ENCODE peak calls at places on chromosomes 5 and 9, in six cellular contexts. G is H9, S is IMR-90, J is neuronal stem cell, R is trophoblast cell, E is H1. Y is an unnamed sample.

GRCh38 chr5:111627862-111628261 is 115.5 kb upstream of the STARD4 start:
- DNase-seq in E (no peak), J (no peak), G (no peak), S (no peak), R (no peak), Y (no peak)

GRCh38 chr9:34701023-34701768 is 8.7 kb downstream of the CCL21 start:
- DNase-seq in S (peak), R (peak), E (peak), G (peak), J (peak), Y (peak)

GRCh38 chr9:121266356-121266755 is 1.6 kb upstream of the GSN start:
- DNase-seq in G (no peak), J (no peak), E (no peak), S (no peak), R (no peak), Y (no peak)

GRCh38 chr5:121053055-121053985 is 589.2 kb downstream of the PRR16 start:
- DNase-seq in R (no peak), J (no peak), G (no peak), S (no peak), E (no peak), Y (peak)

GRCh38 chr9:9998491-9999287 is 614.1 kb downstream of the PTPRD start:
- DNase-seq in S (no peak), R (peak), G (no peak), J (peak), E (no peak), Y (peak)

GRCh38 chr5:122313001-122313402 is 965 bp downstream of the SNCAIP start:
- DNase-seq in R (no peak), S (peak), J (peak), G (no peak), E (no peak), Y (peak)

GRCh38 chr5:53194086-53194485 is 84.5 kb upstream of the MOCS2 start:
- DNase-seq in J (no peak), E (no peak), S (peak), G (no peak), R (no peak), Y (peak)

GRCh38 chr9:134025606-134026541 is 593 bp downstream of the BRD3OS start:
- DNase-seq in E (no peak), R (peak), S (peak), J (peak), G (peak), Y (peak)

GRCh38 chr9:36192196-36192595 is 1.5 kb downstream of the CLTA start:
- DNase-seq in E (no peak), R (no peak), S (peak), G (no peak), J (no peak), Y (peak)

GRCh38 chr5:149584106-149584505 is 2.8 kb downstream of the ARHGEF37 start:
- DNase-seq in G (no peak), S (no peak), J (no peak), R (no peak), E (no peak), Y (peak)

GRCh38 chr5:177495243-177496060 is 2.0 kb downstream of the PDLIM7 start:
- DNase-seq in E (peak), S (peak), R (no peak), G (peak), J (peak), Y (peak)

GRCh38 chr9:75001719-75002421 is 26.2 kb downstream of the CARNMT1 start:
- DNase-seq in J (peak), E (no peak), G (no peak), R (peak), S (peak), Y (peak)

GRCh38 chr9:109894921-109895758 is 115.1 kb downstream of the PALM2AKAP2 start:
- DNase-seq in J (no peak), R (no peak), S (peak), G (no peak), E (no peak), Y (peak)

GRCh38 chr5:20678814-20679298 is 690.9 kb upstream of the CDH18 start:
- DNase-seq in S (peak), R (peak), G (no peak), J (no peak), E (no peak), Y (peak)

GRCh38 chr5:2007906-2008437 is 125.2 kb upstream of the IRX4 start:
- DNase-seq in J (no peak), G (no peak), S (no peak), R (no peak), E (no peak), Y (no peak)

GRCh38 chr5:38563624-38564023 is 7.2 kb upstream of the LIFR start:
- DNase-seq in J (no peak), R (no peak), G (no peak), E (no peak), S (no peak), Y (no peak)

GRCh38 chr9:569276-569675 is 272.2 kb upstream of the DMRT1 start:
- DNase-seq in S (no peak), R (no peak), G (no peak), J (no peak), E (no peak), Y (no peak)
- H2AFZ ChIP-seq in S (no peak), R (no peak), G (no peak), J (no peak), E (no peak), Y (no peak)

DNA sequence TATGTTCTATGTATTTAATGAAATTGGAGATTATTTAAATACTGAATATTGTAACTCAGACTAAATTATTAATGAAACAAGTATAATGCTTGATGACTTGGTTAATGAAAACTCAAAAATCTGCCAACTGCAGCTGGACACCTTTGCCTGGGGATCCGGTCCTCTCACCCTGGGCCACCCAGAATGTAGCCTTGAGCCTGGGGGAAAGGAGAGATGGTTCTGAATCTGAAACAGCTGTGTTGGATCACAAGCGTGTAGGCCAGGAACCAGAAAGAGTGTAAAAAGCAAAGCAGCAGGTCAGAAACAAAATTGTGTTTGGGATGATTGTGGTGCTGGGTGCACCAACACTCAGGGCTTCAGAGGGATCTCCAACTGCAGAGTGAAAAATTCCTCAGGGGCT is 38.5 kb downstream of the ADAMTS16 start:
- DNase-seq in S (no peak), E (no peak), J (no peak), R (no peak), G (no peak), Y (no peak)
- H3K18ac ChIP-seq in S (no peak), E (peak), J (no peak), R (no peak), G (peak), Y (no peak)

GRCh38 chr9:27278374-27278773 is 18.6 kb downstream of the EQTN start:
- DNase-seq in G (no peak), E (no peak), S (no peak), J (no peak), R (no peak), Y (peak)

GRCh38 chr9:27282269-27282668 is 14.7 kb downstream of the EQTN start:
- DNase-seq in E (no peak), S (no peak), R (no peak), J (no peak), G (no peak), Y (no peak)

GRCh38 chr9:27280249-27280648 is 16.7 kb downstream of the EQTN start:
- DNase-seq in S (no peak), G (no peak), R (no peak), E (no peak), J (no peak), Y (no peak)

GRCh38 chr9:27279611-27280010 is 17.3 kb downstream of the EQTN start:
- DNase-seq in E (no peak), G (no peak), S (no peak), R (no peak), J (no peak), Y (no peak)

DNA sequence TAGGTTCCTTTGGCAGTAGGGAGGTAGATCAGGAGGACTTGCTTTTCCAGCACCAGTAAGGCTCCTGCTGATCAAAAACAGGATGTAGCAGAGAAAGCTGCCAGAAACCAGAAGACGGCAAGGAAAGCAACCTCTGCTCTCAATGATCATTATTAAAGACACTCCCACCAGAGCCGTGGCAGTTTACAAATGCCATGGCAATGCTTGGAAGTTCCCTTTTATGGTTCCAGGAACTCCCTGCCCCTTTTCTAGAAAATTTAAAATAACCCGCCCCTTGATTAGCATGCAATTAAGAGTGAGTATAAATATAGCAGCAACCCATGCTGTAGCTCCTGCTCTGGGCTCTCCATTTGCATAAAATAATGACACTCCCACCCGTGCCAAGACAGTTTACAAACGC is 16.1 kb downstream of the EQTN start:
- DNase-seq in S (no peak), G (no peak), J (no peak), E (no peak), R (no peak), Y (no peak)
- H2AFZ ChIP-seq in S (no peak), G (no peak), J (no peak), E (no peak), R (no peak), Y (no peak)

GRCh38 chr9:98922721-98923435 is 20.8 kb upstream of the COL15A1 start:
- DNase-seq in G (no peak), E (no peak), R (no peak), S (peak), J (no peak), Y (peak)

GRCh38 chr9:98921740-98922139 is 22.0 kb upstream of the COL15A1 start:
- DNase-seq in G (no peak), J (no peak), S (no peak), R (no peak), E (no peak), Y (no peak)

GRCh38 chr9:98926016-98926415 is 17.7 kb upstream of the COL15A1 start:
- DNase-seq in J (no peak), R (no peak), G (no peak), E (no peak), S (peak), Y (no peak)

GRCh38 chr9:98924971-98925820 is 18.5 kb upstream of the COL15A1 start:
- DNase-seq in R (no peak), G (no peak), E (no peak), J (no peak), S (no peak), Y (peak)

GRCh38 chr9:98923724-98924123 is 20.0 kb upstream of the COL15A1 start:
- DNase-seq in J (no peak), S (no peak), E (no peak), R (no peak), G (no peak), Y (no peak)
- H3K18ac ChIP-seq in J (peak), S (peak), E (no peak), R (no peak), G (no peak), Y (peak)

GRCh38 chr9:98576354-98576753 is 132.4 kb downstream of the GABBR2 start:
- DNase-seq in J (no peak), E (no peak), G (no peak), R (no peak), S (no peak), Y (no peak)
- H2AFZ ChIP-seq in J (no peak), E (no peak), G (no peak), R (no peak), S (no peak), Y (no peak)

DNA sequence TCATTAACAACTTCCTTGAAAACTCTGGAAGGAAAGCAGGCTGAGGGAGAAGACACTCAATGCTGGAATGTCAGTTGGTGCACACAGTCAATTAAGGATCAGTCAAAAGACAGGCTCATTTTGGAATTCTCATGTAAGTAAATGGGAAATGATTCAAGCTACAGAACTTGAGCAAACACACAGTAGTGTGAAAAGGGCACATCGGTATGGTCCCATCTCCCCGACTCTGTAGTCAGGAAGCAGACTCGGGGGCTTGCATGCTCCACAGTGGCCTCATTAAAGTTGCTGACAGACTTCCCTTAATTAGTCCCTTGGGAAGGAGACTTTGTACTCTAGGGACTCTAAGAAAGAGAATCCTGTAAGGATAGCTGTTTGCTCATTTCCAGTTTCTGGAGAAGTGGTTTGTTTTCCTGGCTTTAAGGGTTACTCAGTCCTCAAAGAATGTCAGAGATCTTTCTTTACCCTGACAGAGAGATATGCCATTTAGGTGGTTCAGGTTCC is 339.2 kb downstream of the ADAMTS6 start:
- DNase-seq in E (peak), G (peak), J (peak), R (no peak), S (peak), Y (peak)
- H3K18ac ChIP-seq in E (no peak), G (no peak), J (no peak), R (no peak), S (peak), Y (no peak)

GRCh38 chr9:111524731-111525055 is 286 bp upstream of the ZNF483 start:
- DNase-seq in S (no peak), G (no peak), R (peak), E (no peak), J (no peak), Y (no peak)
- H2AFZ ChIP-seq in S (peak), G (no peak), R (peak), E (no peak), J (peak), Y (no peak)

GRCh38 chr5:132053483-132053882 is 7.0 kb upstream of the IL3 start:
- DNase-seq in R (no peak), G (peak), S (no peak), J (no peak), E (no peak), Y (no peak)

GRCh38 chr5:132055441-132055807 is 5.0 kb upstream of the IL3 start:
- DNase-seq in J (no peak), G (no peak), S (no peak), R (no peak), E (no peak), Y (no peak)

GRCh38 chr5:132052520-132052919 is 7.9 kb upstream of the IL3 start:
- DNase-seq in S (no peak), E (no peak), R (no peak), J (no peak), G (peak), Y (no peak)

GRCh38 chr5:132054697-132055440 is 5.6 kb upstream of the IL3 start:
- DNase-seq in E (no peak), J (no peak), S (no peak), G (no peak), R (no peak), Y (no peak)

GRCh38 chr5:132054031-132054696 is 6.3 kb upstream of the IL3 start:
- DNase-seq in S (no peak), E (no peak), J (no peak), G (peak), R (no peak), Y (no peak)
- H3K18ac ChIP-seq in S (no peak), E (no peak), J (no peak), G (no peak), R (no peak), Y (no peak)

Y was measured in mesenchymal stem cell.